ENCODE peak calls at places on chromosomes 12 and 14, in six cellular contexts. One of them, this sample, is unnamed.

GRCh38 chr14:103562135-103562384 is 397 bp downstream of the BAG5 start:
- DNase-seq in mesenchymal stem cell: no peak
- DNase-seq in H9: no peak
- DNase-seq in IMR-90: no peak
- DNase-seq in neuronal stem cell: no peak
- DNase-seq in mesendoderm: no peak
- DNase-seq in this sample: no peak

GRCh38 chr14:71388336-71388735 is 481.1 kb downstream of the PCNX1 start:
- DNase-seq in mesendoderm: no peak
- DNase-seq in H9: no peak
- DNase-seq in neuronal stem cell: no peak
- DNase-seq in IMR-90: no peak
- DNase-seq in mesenchymal stem cell: no peak
- DNase-seq in this sample: peak

GRCh38 chr12:25388216-25388615 is 137.5 kb upstream of the KRAS start:
- DNase-seq in IMR-90: peak
- DNase-seq in H9: no peak
- DNase-seq in neuronal stem cell: no peak
- DNase-seq in mesenchymal stem cell: no peak
- DNase-seq in mesendoderm: no peak
- DNase-seq in this sample: no peak

GRCh38 chr12:39723831-39724230 is 104.2 kb upstream of the ABCD2 start:
- DNase-seq in H9: peak
- DNase-seq in mesendoderm: peak
- DNase-seq in neuronal stem cell: no peak
- DNase-seq in mesenchymal stem cell: peak
- DNase-seq in IMR-90: no peak
- DNase-seq in this sample: no peak

GRCh38 chr12:100576311-100577036 is 3.0 kb downstream of the GAS2L3 start:
- DNase-seq in neuronal stem cell: no peak
- DNase-seq in mesenchymal stem cell: peak
- DNase-seq in H9: no peak
- DNase-seq in IMR-90: peak
- DNase-seq in mesendoderm: no peak
- DNase-seq in this sample: peak

GRCh38 chr14:94161979-94162378 is 12.1 kb upstream of the PPP4R4 start:
- DNase-seq in IMR-90: no peak
- DNase-seq in H9: no peak
- DNase-seq in mesendoderm: no peak
- DNase-seq in neuronal stem cell: no peak
- DNase-seq in mesenchymal stem cell: no peak
- DNase-seq in this sample: no peak

GRCh38 chr14:33836203-33836894 is 114.5 kb downstream of the EGLN3 start:
- DNase-seq in mesendoderm: no peak
- DNase-seq in neuronal stem cell: no peak
- DNase-seq in IMR-90: no peak
- DNase-seq in H9: no peak
- DNase-seq in mesenchymal stem cell: no peak
- DNase-seq in this sample: peak

GRCh38 chr14:89422952-89423345 is 5.9 kb upstream of the FOXN3 start:
- DNase-seq in mesendoderm: no peak
- DNase-seq in H9: no peak
- DNase-seq in neuronal stem cell: no peak
- DNase-seq in mesenchymal stem cell: no peak
- DNase-seq in IMR-90: no peak
- DNase-seq in this sample: no peak

GRCh38 chr14:52025310-52025709 is 36.0 kb downstream of the RTRAF start:
- DNase-seq in H9: no peak
- DNase-seq in neuronal stem cell: no peak
- DNase-seq in mesendoderm: no peak
- DNase-seq in mesenchymal stem cell: peak
- DNase-seq in IMR-90: peak
- DNase-seq in this sample: no peak

GRCh38 chr12:89059061-89059460 is 293.2 kb downstream of the DUSP6 start:
- DNase-seq in mesenchymal stem cell: no peak
- DNase-seq in H9: no peak
- DNase-seq in neuronal stem cell: no peak
- DNase-seq in IMR-90: no peak
- DNase-seq in mesendoderm: no peak
- DNase-seq in this sample: no peak

GRCh38 chr14:94536836-94537235 is 24.4 kb upstream of the SERPINA4 start:
- DNase-seq in mesendoderm: peak
- DNase-seq in mesenchymal stem cell: no peak
- DNase-seq in neuronal stem cell: no peak
- DNase-seq in H9: no peak
- DNase-seq in IMR-90: no peak
- DNase-seq in this sample: peak

GRCh38 chr12:51441583-51441982 is 17.0 kb downstream of the SLC4A8 start:
- DNase-seq in neuronal stem cell: no peak
- DNase-seq in mesenchymal stem cell: peak
- DNase-seq in IMR-90: peak
- DNase-seq in H9: no peak
- DNase-seq in mesendoderm: no peak
- DNase-seq in this sample: no peak

GRCh38 chr14:93332032-93332852 is 594 bp downstream of the BTBD7 start:
- DNase-seq in H9: no peak
- DNase-seq in neuronal stem cell: peak
- DNase-seq in IMR-90: peak
- DNase-seq in mesendoderm: peak
- DNase-seq in mesenchymal stem cell: peak
- DNase-seq in this sample: peak

GRCh38 chr14:71610149-71610548 is 322.1 kb upstream of the RGS6 start:
- DNase-seq in H9: no peak
- DNase-seq in mesenchymal stem cell: no peak
- DNase-seq in neuronal stem cell: no peak
- DNase-seq in IMR-90: no peak
- DNase-seq in mesendoderm: no peak
- DNase-seq in this sample: no peak

GRCh38 chr14:65137648-65138317 is 35.5 kb upstream of the MAX start:
- DNase-seq in H9: no peak
- DNase-seq in neuronal stem cell: no peak
- DNase-seq in mesenchymal stem cell: no peak
- DNase-seq in IMR-90: peak
- DNase-seq in mesendoderm: no peak
- DNase-seq in this sample: no peak

GRCh38 chr12:120234643-120235368 is 30.7 kb downstream of the PXN start:
- DNase-seq in mesendoderm: peak
- DNase-seq in mesenchymal stem cell: peak
- DNase-seq in H9: peak
- DNase-seq in neuronal stem cell: no peak
- DNase-seq in IMR-90: peak
- DNase-seq in this sample: peak

GRCh38 chr12:42482086-42482819 is 107.3 kb downstream of the PRICKLE1 start:
- DNase-seq in H9: peak
- DNase-seq in IMR-90: peak
- DNase-seq in neuronal stem cell: no peak
- DNase-seq in mesenchymal stem cell: no peak
- DNase-seq in mesendoderm: no peak
- DNase-seq in this sample: peak

GRCh38 chr12:94570161-94570560 is 80.2 kb downstream of the TMCC3 start:
- DNase-seq in neuronal stem cell: no peak
- DNase-seq in H9: no peak
- DNase-seq in IMR-90: peak
- DNase-seq in mesenchymal stem cell: no peak
- DNase-seq in mesendoderm: no peak
- DNase-seq in this sample: no peak

GRCh38 chr14:51188566-51189185 is 51.4 kb upstream of the TMX1 start:
- DNase-seq in H9: no peak
- DNase-seq in IMR-90: no peak
- DNase-seq in mesenchymal stem cell: no peak
- DNase-seq in mesendoderm: no peak
- DNase-seq in neuronal stem cell: no peak
- DNase-seq in this sample: no peak

GRCh38 chr12:105239304-105239703 is 3.3 kb upstream of the APPL2 start:
- DNase-seq in mesendoderm: no peak
- DNase-seq in IMR-90: no peak
- DNase-seq in mesenchymal stem cell: no peak
- DNase-seq in H9: no peak
- DNase-seq in neuronal stem cell: no peak
- DNase-seq in this sample: no peak

GRCh38 chr12:78002878-78003277 is 172.2 kb downstream of the NAV3 start:
- DNase-seq in mesenchymal stem cell: no peak
- DNase-seq in mesendoderm: no peak
- DNase-seq in H9: no peak
- DNase-seq in neuronal stem cell: no peak
- DNase-seq in IMR-90: peak
- DNase-seq in this sample: no peak

GRCh38 chr12:131726-132465 is 65.3 kb downstream of the IQSEC3 start:
- DNase-seq in H9: no peak
- DNase-seq in IMR-90: no peak
- DNase-seq in mesendoderm: no peak
- DNase-seq in mesenchymal stem cell: no peak
- DNase-seq in neuronal stem cell: no peak
- DNase-seq in this sample: no peak

GRCh38 chr14:61511558-61511924 is 183.8 kb upstream of the HIF1A start:
- DNase-seq in neuronal stem cell: no peak
- DNase-seq in mesendoderm: no peak
- DNase-seq in H9: no peak
- DNase-seq in IMR-90: no peak
- DNase-seq in mesenchymal stem cell: no peak
- DNase-seq in this sample: peak

GRCh38 chr14:105537580-105538474 is 11.4 kb downstream of the TMEM121 start:
- DNase-seq in mesendoderm: peak
- DNase-seq in H9: peak
- DNase-seq in mesenchymal stem cell: no peak
- DNase-seq in IMR-90: no peak
- DNase-seq in neuronal stem cell: no peak
- DNase-seq in this sample: peak

GRCh38 chr14:104209985-104210520 is 71.7 kb downstream of the KIF26A start:
- DNase-seq in neuronal stem cell: no peak
- DNase-seq in IMR-90: no peak
- DNase-seq in H9: no peak
- DNase-seq in mesendoderm: no peak
- DNase-seq in mesenchymal stem cell: no peak
- DNase-seq in this sample: no peak

GRCh38 chr14:69715725-69716482 is 51.0 kb upstream of the SRSF5 start:
- DNase-seq in H9: no peak
- DNase-seq in mesendoderm: no peak
- DNase-seq in neuronal stem cell: no peak
- DNase-seq in mesenchymal stem cell: no peak
- DNase-seq in IMR-90: peak
- DNase-seq in this sample: no peak

GRCh38 chr12:80087486-80088213 is 11.7 kb upstream of the OTOGL start:
- DNase-seq in H9: no peak
- DNase-seq in mesenchymal stem cell: no peak
- DNase-seq in neuronal stem cell: no peak
- DNase-seq in mesendoderm: no peak
- DNase-seq in IMR-90: peak
- DNase-seq in this sample: no peak

GRCh38 chr12:120971299-120972180 is 6.8 kb upstream of the HNF1A start:
- DNase-seq in H9: no peak
- DNase-seq in neuronal stem cell: peak
- DNase-seq in mesendoderm: peak
- DNase-seq in IMR-90: peak
- DNase-seq in mesenchymal stem cell: peak
- DNase-seq in this sample: peak

GRCh38 chr14:99378782-99379214 is 101.9 kb downstream of the SETD3 start:
- DNase-seq in mesenchymal stem cell: peak
- DNase-seq in IMR-90: peak
- DNase-seq in neuronal stem cell: no peak
- DNase-seq in H9: no peak
- DNase-seq in mesendoderm: no peak
- DNase-seq in this sample: peak

GRCh38 chr14:52551696-52552062 is 626 bp downstream of the TXNDC16 start:
- DNase-seq in mesenchymal stem cell: peak
- DNase-seq in neuronal stem cell: peak
- DNase-seq in mesendoderm: no peak
- DNase-seq in H9: no peak
- DNase-seq in IMR-90: peak
- DNase-seq in this sample: no peak

GRCh38 chr12:51421266-51421884 is 3.3 kb upstream of the SLC4A8 start:
- DNase-seq in mesenchymal stem cell: peak
- DNase-seq in neuronal stem cell: peak
- DNase-seq in mesendoderm: peak
- DNase-seq in IMR-90: peak
- DNase-seq in H9: peak
- DNase-seq in this sample: peak

GRCh38 chr14:105864651-105865265 is 338.4 kb downstream of the TMEM121 start:
- DNase-seq in IMR-90: no peak
- DNase-seq in neuronal stem cell: no peak
- DNase-seq in mesendoderm: no peak
- DNase-seq in mesenchymal stem cell: no peak
- DNase-seq in H9: no peak
- DNase-seq in this sample: no peak

GRCh38 chr12:32305163-32305562 is 94.2 kb upstream of the FGD4 start:
- DNase-seq in mesendoderm: no peak
- DNase-seq in H9: no peak
- DNase-seq in neuronal stem cell: no peak
- DNase-seq in mesenchymal stem cell: no peak
- DNase-seq in IMR-90: peak
- DNase-seq in this sample: peak

GRCh38 chr14:88937706-88938105 is 113.3 kb downstream of the TTC8 start:
- DNase-seq in mesendoderm: no peak
- DNase-seq in neuronal stem cell: no peak
- DNase-seq in H9: no peak
- DNase-seq in IMR-90: peak
- DNase-seq in mesenchymal stem cell: no peak
- DNase-seq in this sample: no peak

GRCh38 chr12:125890983-125891382 is 825.7 kb downstream of the AACS start:
- DNase-seq in neuronal stem cell: no peak
- DNase-seq in mesenchymal stem cell: no peak
- DNase-seq in H9: no peak
- DNase-seq in mesendoderm: no peak
- DNase-seq in IMR-90: no peak
- DNase-seq in this sample: peak

GRCh38 chr14:74348735-74349463 is 628 bp downstream of the VRTN start:
- DNase-seq in neuronal stem cell: no peak
- DNase-seq in H9: no peak
- DNase-seq in IMR-90: no peak
- DNase-seq in mesenchymal stem cell: no peak
- DNase-seq in mesendoderm: no peak
- DNase-seq in this sample: no peak
- H2BK120ac ChIP-seq in neuronal stem cell: peak
- H2BK120ac ChIP-seq in H9: no peak
- H2BK120ac ChIP-seq in IMR-90: no peak
- H2BK120ac ChIP-seq in mesenchymal stem cell: no peak
- H2BK120ac ChIP-seq in mesendoderm: peak
- H2BK120ac ChIP-seq in this sample: no peak

GRCh38 chr12:116339062-116339461 is 61.6 kb upstream of the MED13L start:
- DNase-seq in mesendoderm: no peak
- DNase-seq in neuronal stem cell: no peak
- DNase-seq in H9: no peak
- DNase-seq in mesenchymal stem cell: no peak
- DNase-seq in IMR-90: no peak
- DNase-seq in this sample: no peak
- H2BK120ac ChIP-seq in mesendoderm: no peak
- H2BK120ac ChIP-seq in neuronal stem cell: no peak
- H2BK120ac ChIP-seq in H9: no peak
- H2BK120ac ChIP-seq in mesenchymal stem cell: no peak
- H2BK120ac ChIP-seq in IMR-90: no peak
- H2BK120ac ChIP-seq in this sample: no peak

GRCh38 chr14:91363776-91364523 is 53.7 kb downstream of the CCDC88C start:
- DNase-seq in H9: no peak
- DNase-seq in IMR-90: no peak
- DNase-seq in mesenchymal stem cell: no peak
- DNase-seq in neuronal stem cell: no peak
- DNase-seq in mesendoderm: no peak
- DNase-seq in this sample: no peak
- H2BK120ac ChIP-seq in H9: no peak
- H2BK120ac ChIP-seq in IMR-90: no peak
- H2BK120ac ChIP-seq in mesenchymal stem cell: no peak
- H2BK120ac ChIP-seq in neuronal stem cell: no peak
- H2BK120ac ChIP-seq in mesendoderm: no peak
- H2BK120ac ChIP-seq in this sample: no peak

GRCh38 chr12:93081810-93082165 is 152.7 kb upstream of the EEA1 start:
- DNase-seq in mesendoderm: no peak
- DNase-seq in mesenchymal stem cell: no peak
- DNase-seq in neuronal stem cell: no peak
- DNase-seq in H9: no peak
- DNase-seq in IMR-90: no peak
- DNase-seq in this sample: peak
- H2BK120ac ChIP-seq in mesendoderm: peak
- H2BK120ac ChIP-seq in mesenchymal stem cell: peak
- H2BK120ac ChIP-seq in neuronal stem cell: no peak
- H2BK120ac ChIP-seq in H9: no peak
- H2BK120ac ChIP-seq in IMR-90: peak
- H2BK120ac ChIP-seq in this sample: no peak